ENCODE peak calls at places on chromosomes 7 and 10, in five cellular contexts. X, M, R, N and S are unnamed samples.

GRCh38 chr7:84187087-84187805 is 7.3 kb downstream of the SEMA3A start:
- DNase-seq in X (no peak), M (peak), R (no peak), N (peak), S (no peak)

GRCh38 chr10:96645191-96645721 is 58.4 kb upstream of the TM9SF3 start:
- DNase-seq in X (no peak), M (no peak), R (no peak), N (no peak), S (no peak)

GRCh38 chr10:99339077-99339476 is 9.9 kb downstream of the CNNM1 start:
- DNase-seq in X (no peak), M (no peak), R (peak), N (no peak), S (no peak)

GRCh38 chr7:26515462-26515861 is 223.8 kb downstream of the SNX10 start:
- DNase-seq in X (no peak), M (no peak), R (peak), N (no peak), S (no peak)

GRCh38 chr7:88795553-88795952 is at the start of gene TEX47:
- DNase-seq in X (peak), M (no peak), R (no peak), N (no peak), S (no peak)

GRCh38 chr7:143361552-143362125 is 874 bp downstream of the FAM131B start:
- DNase-seq in X (no peak), M (no peak), R (no peak), N (no peak), S (no peak)

GRCh38 chr7:50981743-50982142 is 199.0 kb upstream of the GRB10 start:
- DNase-seq in X (no peak), M (no peak), R (no peak), N (no peak), S (no peak)

GRCh38 chr10:73182568-73182967 is 14.6 kb downstream of the FAM149B1 start:
- DNase-seq in X (no peak), M (peak), R (no peak), N (peak), S (no peak)